ENCODE peak calls at places on chromosome 21, in five cellular contexts. One of them, this sample, is unnamed.

GRCh38 chr21:33940164-33940563 is 24.6 kb upstream of the ATP5PO start:
- DNase-seq in GM20000: no peak
- DNase-seq in effector memory CD4-positive, alpha-beta T cell: no peak
- DNase-seq in dorsolateral prefrontal cortex: no peak
- DNase-seq in heart left ventricle: no peak
- DNase-seq in this sample: peak; percentile 20

GRCh38 chr21:37642493-37642892 is 273.8 kb downstream of the KCNJ6 start:
- DNase-seq in GM20000: peak; percentile 45
- DNase-seq in effector memory CD4-positive, alpha-beta T cell: no peak
- DNase-seq in dorsolateral prefrontal cortex: no peak
- DNase-seq in heart left ventricle: no peak
- DNase-seq in this sample: no peak

GRCh38 chr21:36676039-36676950 is 22.6 kb upstream of the SIM2 start:
- DNase-seq in GM20000: no peak
- DNase-seq in effector memory CD4-positive, alpha-beta T cell: no peak
- DNase-seq in dorsolateral prefrontal cortex: no peak
- DNase-seq in heart left ventricle: no peak
- DNase-seq in this sample: no peak

GRCh38 chr21:46113497-46114176 is 15.7 kb downstream of the COL6A2 start:
- DNase-seq in GM20000: no peak
- DNase-seq in effector memory CD4-positive, alpha-beta T cell: no peak
- DNase-seq in dorsolateral prefrontal cortex: peak; percentile 12
- DNase-seq in heart left ventricle: no peak
- DNase-seq in this sample: no peak

GRCh38 chr21:34511154-34511553 is 856 bp downstream of the KCNE1 start:
- DNase-seq in GM20000: no peak
- DNase-seq in effector memory CD4-positive, alpha-beta T cell: no peak
- DNase-seq in dorsolateral prefrontal cortex: no peak
- DNase-seq in heart left ventricle: no peak
- DNase-seq in this sample: no peak

GRCh38 chr21:38037416-38037815 is 121.2 kb upstream of the KCNJ6 start:
- DNase-seq in GM20000: no peak
- DNase-seq in effector memory CD4-positive, alpha-beta T cell: no peak
- DNase-seq in dorsolateral prefrontal cortex: no peak
- DNase-seq in heart left ventricle: no peak
- DNase-seq in this sample: peak; percentile 8

GRCh38 chr21:44423312-44423821 is 31.9 kb upstream of the LRRC3 start:
- DNase-seq in GM20000: no peak
- DNase-seq in effector memory CD4-positive, alpha-beta T cell: no peak
- DNase-seq in dorsolateral prefrontal cortex: peak; percentile 21
- DNase-seq in heart left ventricle: no peak
- DNase-seq in this sample: no peak

GRCh38 chr21:46098303-46099141 is 610 bp downstream of the COL6A2 start:
- DNase-seq in GM20000: no peak
- DNase-seq in effector memory CD4-positive, alpha-beta T cell: no peak
- DNase-seq in dorsolateral prefrontal cortex: peak; percentile 18
- DNase-seq in heart left ventricle: no peak
- DNase-seq in this sample: peak; percentile 54

GRCh38 chr21:28063241-28063640 is 929.4 kb downstream of the LTN1 start:
- DNase-seq in GM20000: no peak
- DNase-seq in effector memory CD4-positive, alpha-beta T cell: no peak
- DNase-seq in dorsolateral prefrontal cortex: no peak
- DNase-seq in heart left ventricle: no peak
- DNase-seq in this sample: no peak

GRCh38 chr21:34592120-34592561 is 22.8 kb downstream of the RCAN1 start:
- DNase-seq in GM20000: no peak
- DNase-seq in effector memory CD4-positive, alpha-beta T cell: no peak
- DNase-seq in dorsolateral prefrontal cortex: no peak
- DNase-seq in heart left ventricle: peak; percentile 86
- DNase-seq in this sample: no peak

GRCh38 chr21:28337319-28337718 is 655.4 kb downstream of the LTN1 start:
- DNase-seq in GM20000: no peak
- DNase-seq in effector memory CD4-positive, alpha-beta T cell: no peak
- DNase-seq in dorsolateral prefrontal cortex: no peak
- DNase-seq in heart left ventricle: no peak
- DNase-seq in this sample: peak; percentile 28

GRCh38 chr21:45276620-45277019 is 11.1 kb downstream of the POFUT2 start:
- DNase-seq in GM20000: no peak
- DNase-seq in effector memory CD4-positive, alpha-beta T cell: no peak
- DNase-seq in dorsolateral prefrontal cortex: peak; percentile 32
- DNase-seq in heart left ventricle: no peak
- DNase-seq in this sample: no peak

GRCh38 chr21:28485301-28486022 is 507.2 kb downstream of the LTN1 start:
- DNase-seq in GM20000: no peak
- DNase-seq in effector memory CD4-positive, alpha-beta T cell: no peak
- DNase-seq in dorsolateral prefrontal cortex: no peak
- DNase-seq in heart left ventricle: no peak
- DNase-seq in this sample: peak; percentile 8

GRCh38 chr21:31555741-31556191 is 103.7 kb upstream of the SOD1 start:
- DNase-seq in GM20000: no peak
- DNase-seq in effector memory CD4-positive, alpha-beta T cell: no peak
- DNase-seq in dorsolateral prefrontal cortex: no peak
- DNase-seq in heart left ventricle: no peak
- DNase-seq in this sample: peak; percentile 49

GRCh38 chr21:17461014-17461413 is 51.8 kb upstream of the CXADR start:
- DNase-seq in GM20000: no peak
- DNase-seq in effector memory CD4-positive, alpha-beta T cell: no peak
- DNase-seq in dorsolateral prefrontal cortex: peak; percentile 54
- DNase-seq in heart left ventricle: peak; percentile 70
- DNase-seq in this sample: peak; percentile 70

GRCh38 chr21:38223893-38224540 is 32.8 kb upstream of the KCNJ15 start:
- DNase-seq in GM20000: no peak
- DNase-seq in effector memory CD4-positive, alpha-beta T cell: no peak
- DNase-seq in dorsolateral prefrontal cortex: no peak
- DNase-seq in heart left ventricle: no peak
- DNase-seq in this sample: peak; percentile 41

GRCh38 chr21:36891692-36892091 is 74.8 kb downstream of the HLCS start:
- DNase-seq in GM20000: no peak
- DNase-seq in effector memory CD4-positive, alpha-beta T cell: no peak
- DNase-seq in dorsolateral prefrontal cortex: no peak
- DNase-seq in heart left ventricle: no peak
- DNase-seq in this sample: no peak

GRCh38 chr21:23951251-23951650 is 1656.0 kb downstream of the MRPL39 start:
- DNase-seq in GM20000: no peak
- DNase-seq in effector memory CD4-positive, alpha-beta T cell: no peak
- DNase-seq in dorsolateral prefrontal cortex: no peak
- DNase-seq in heart left ventricle: no peak
- DNase-seq in this sample: no peak

GRCh38 chr21:30257773-30258172 is 25.0 kb downstream of the KRTAP24-1 start:
- DNase-seq in GM20000: no peak
- DNase-seq in effector memory CD4-positive, alpha-beta T cell: no peak
- DNase-seq in dorsolateral prefrontal cortex: no peak
- DNase-seq in heart left ventricle: no peak
- DNase-seq in this sample: peak; percentile 5

GRCh38 chr21:43359081-43359822 is 67.7 kb downstream of the SIK1 start:
- DNase-seq in GM20000: no peak
- DNase-seq in effector memory CD4-positive, alpha-beta T cell: no peak
- DNase-seq in dorsolateral prefrontal cortex: no peak
- DNase-seq in heart left ventricle: no peak
- DNase-seq in this sample: no peak

GRCh38 chr21:45611296-45611695 is 32.2 kb upstream of the PCBP3 start:
- DNase-seq in GM20000: no peak
- DNase-seq in effector memory CD4-positive, alpha-beta T cell: no peak
- DNase-seq in dorsolateral prefrontal cortex: peak; percentile 21
- DNase-seq in heart left ventricle: no peak
- DNase-seq in this sample: no peak

GRCh38 chr21:17438642-17439041 is 74.2 kb upstream of the CXADR start:
- DNase-seq in GM20000: no peak
- DNase-seq in effector memory CD4-positive, alpha-beta T cell: no peak
- DNase-seq in dorsolateral prefrontal cortex: no peak
- DNase-seq in heart left ventricle: no peak
- DNase-seq in this sample: no peak

GRCh38 chr21:39518845-39519205 is 67.1 kb downstream of the SH3BGR start:
- DNase-seq in GM20000: no peak
- DNase-seq in effector memory CD4-positive, alpha-beta T cell: no peak
- DNase-seq in dorsolateral prefrontal cortex: no peak
- DNase-seq in heart left ventricle: no peak
- DNase-seq in this sample: peak; percentile 24

GRCh38 chr21:28294046-28294445 is 698.6 kb downstream of the LTN1 start:
- DNase-seq in GM20000: no peak
- DNase-seq in effector memory CD4-positive, alpha-beta T cell: no peak
- DNase-seq in dorsolateral prefrontal cortex: no peak
- DNase-seq in heart left ventricle: no peak
- DNase-seq in this sample: peak; percentile 3

GRCh38 chr21:44088401-44088780 is 18.8 kb upstream of the PWP2 start:
- DNase-seq in GM20000: no peak
- DNase-seq in effector memory CD4-positive, alpha-beta T cell: no peak
- DNase-seq in dorsolateral prefrontal cortex: no peak
- DNase-seq in heart left ventricle: no peak
- DNase-seq in this sample: no peak

GRCh38 chr21:41919666-41920398 is 34.0 kb downstream of the C2CD2 start:
- DNase-seq in GM20000: no peak
- DNase-seq in effector memory CD4-positive, alpha-beta T cell: no peak
- DNase-seq in dorsolateral prefrontal cortex: no peak
- DNase-seq in heart left ventricle: no peak
- DNase-seq in this sample: no peak